ENCODE peak calls at places on chromosomes 16 and 17, in nine cellular contexts. A is neural crest cell, B is dermis microvascular lymphatic vessel endothelial cell, F is omental fat pad, V is IMR-90, T is HFF-Myc, E is OCI-M1, D is Calu3, I is OCI-LY7. O is an unnamed sample.

GRCh38 chr16:28878083-28878926 is at the start of gene ATP2A1:
- DNase-seq in A (no peak), D (no peak), T (no peak), B (no peak), E (no peak), F (no peak), V (no peak), I (no peak), O (no peak)

GRCh38 chr17:63275968-63276349 is 170.1 kb downstream of the CYB561 start:
- DNase-seq in F (no peak), I (no peak), V (no peak), E (peak; percentile 18), D (no peak), A (no peak), T (no peak), B (no peak), O (no peak)

GRCh38 chr17:39627717-39628516 is 1.2 kb downstream of the PPP1R1B start:
- DNase-seq in T (no peak), I (no peak), B (no peak), E (no peak), D (peak; percentile 82), A (no peak), F (no peak), V (no peak), O (no peak)

GRCh38 chr17:44186307-44187130 is at the start of gene TMUB2:
- DNase-seq in D (peak; percentile 100), B (peak; percentile 100), E (peak; percentile 99), I (peak; percentile 100), T (peak; percentile 98), V (peak; percentile 100), A (peak; percentile 99), F (peak; percentile 95), O (peak; percentile 87)

GRCh38 chr16:19363741-19364140 is 53.9 kb upstream of the TMC5 start:
- DNase-seq in T (no peak), V (no peak), D (no peak), I (no peak), F (no peak), E (no peak), A (no peak), B (no peak), O (no peak)

GRCh38 chr17:35372846-35373531 is 432 bp downstream of the SLFN11 start:
- DNase-seq in B (peak; percentile 5), A (no peak), V (no peak), F (no peak), D (peak; percentile 53), I (no peak), E (peak; percentile 70), T (no peak), O (peak; percentile 2)

GRCh38 chr16:76081936-76082335 is 195.3 kb upstream of the CNTNAP4 start:
- DNase-seq in A (no peak), F (no peak), B (no peak), V (no peak), I (no peak), T (no peak), D (no peak), E (no peak), O (no peak)

GRCh38 chr17:45312477-45313418 is 4.1 kb downstream of the MAP3K14 start:
- DNase-seq in I (no peak), B (no peak), F (no peak), A (no peak), V (no peak), D (no peak), E (no peak), T (no peak), O (no peak)

GRCh38 chr17:35568561-35568960 is 7.9 kb upstream of the SLFN14 start:
- DNase-seq in I (no peak), B (peak; percentile 68), F (no peak), T (no peak), V (peak; percentile 62), A (no peak), E (peak; percentile 52), D (peak; percentile 36), O (no peak)

GRCh38 chr17:70314506-70314905 is 145.2 kb downstream of the KCNJ2 start:
- DNase-seq in B (no peak), V (no peak), F (no peak), T (no peak), A (no peak), E (peak; percentile 21), D (no peak), I (no peak), O (no peak)

O was measured in HS-27A.